ENCODE peak calls at places on chromosomes 7 and 10, in eight cellular contexts. L, T, S, P, N, Q, G and J are unnamed samples.

GRCh38 chr10:70567603-70568002 is 34.9 kb downstream of the PRF1 start:
- DNase-seq in L (no peak), T (peak), S (no peak), P (no peak), N (no peak), Q (no peak), G (no peak), J (no peak)

GRCh38 chr10:34010891-34011290 is 676.4 kb upstream of the NRP1 start:
- DNase-seq in L (no peak), T (no peak), S (no peak), P (no peak), N (no peak), Q (no peak), G (peak), J (no peak)

GRCh38 chr7:47067215-47067614 is 514.7 kb downstream of the TNS3 start:
- DNase-seq in L (no peak), T (no peak), S (no peak), P (no peak), N (no peak), Q (no peak), G (no peak), J (no peak)

GRCh38 chr7:52184006-52184703 is 851.3 kb upstream of the POM121L12 start:
- DNase-seq in L (no peak), T (no peak), S (no peak), P (no peak), N (no peak), Q (no peak), G (no peak), J (no peak)

GRCh38 chr7:26469188-26469587 is 177.5 kb downstream of the SNX10 start:
- DNase-seq in L (no peak), T (no peak), S (no peak), P (no peak), N (no peak), Q (no peak), G (no peak), J (no peak)

GRCh38 chr7:40115941-40116340 is 18.5 kb downstream of the MPLKIP start:
- DNase-seq in L (no peak), T (no peak), S (no peak), P (no peak), N (no peak), Q (no peak), G (no peak), J (no peak)

GRCh38 chr7:129779602-129780256 is 168.2 kb downstream of the NRF1 start:
- DNase-seq in L (no peak), T (peak), S (no peak), P (no peak), N (no peak), Q (no peak), G (no peak), J (no peak)

GRCh38 chr7:16649196-16649595 is 3.2 kb downstream of the BZW2 start:
- DNase-seq in L (no peak), T (no peak), S (peak), P (no peak), N (no peak), Q (no peak), G (no peak), J (no peak)

GRCh38 chr7:33487998-33488682 is 358.8 kb downstream of the BBS9 start:
- DNase-seq in L (no peak), T (no peak), S (no peak), P (no peak), N (no peak), Q (no peak), G (no peak), J (no peak)

GRCh38 chr10:28202941-28203352 is 99.9 kb downstream of the MPP7 start:
- DNase-seq in L (peak), T (no peak), S (no peak), P (no peak), N (no peak), Q (peak), G (no peak), J (peak)

GRCh38 chr7:51949726-51950644 is 633.4 kb upstream of the COBL start:
- DNase-seq in L (no peak), T (no peak), S (no peak), P (no peak), N (no peak), Q (no peak), G (no peak), J (no peak)

GRCh38 chr10:483266-483665 is 206.2 kb downstream of the DIP2C start:
- DNase-seq in L (no peak), T (no peak), S (no peak), P (no peak), N (no peak), Q (no peak), G (no peak), J (no peak)

GRCh38 chr10:73060738-73061635 is 35.7 kb downstream of the P4HA1 start:
- DNase-seq in L (no peak), T (peak), S (peak), P (no peak), N (no peak), Q (no peak), G (peak), J (no peak)

GRCh38 chr7:46949270-46949931 is 632.5 kb downstream of the TNS3 start:
- DNase-seq in L (no peak), T (no peak), S (no peak), P (no peak), N (no peak), Q (no peak), G (no peak), J (no peak)

GRCh38 chr7:128053023-128053422 is 21.8 kb upstream of the LRRC4 start:
- DNase-seq in L (no peak), T (peak), S (peak), P (no peak), N (no peak), Q (no peak), G (peak), J (no peak)

GRCh38 chr7:80858141-80858903 is 60.5 kb downstream of the SEMA3C start:
- DNase-seq in L (no peak), T (no peak), S (peak), P (no peak), N (no peak), Q (no peak), G (peak), J (no peak)

GRCh38 chr10:118412918-118413317 is 70.8 kb upstream of the FAM204A start:
- DNase-seq in L (no peak), T (no peak), S (peak), P (no peak), N (no peak), Q (no peak), G (no peak), J (no peak)